ENCODE peak calls at places on chromosomes 4 and X, in eight cellular contexts. T is HFFc6, V is left lung, B is AG10803, C is Peyer's patch, Q is ovary, P is mammary epithelial cell, I is cardiac muscle cell. Z is an unnamed sample.

GRCh38 chr4:158894826-158895225 is 126.0 kb downstream of the FNIP2 start:
- DNase-seq in T (no peak), V (no peak), B (no peak), C (no peak), Q (no peak), P (no peak), I (no peak), Z (no peak)

GRCh38 chrX:19556202-19556601 is 40.9 kb upstream of the MAP3K15 start:
- DNase-seq in T (no peak), V (no peak), B (no peak), C (no peak), Q (no peak), P (no peak), I (no peak), Z (no peak)

GRCh38 chr4:2934077-2934812 is 29.0 kb downstream of the NOP14 start:
- DNase-seq in T (peak), V (peak), B (peak), C (peak), Q (peak), P (peak), I (peak), Z (no peak)

GRCh38 chrX:53116101-53116500 is 22.2 kb downstream of the KANTR start:
- DNase-seq in T (no peak), V (no peak), B (peak), C (no peak), Q (no peak), P (no peak), I (peak), Z (no peak)

GRCh38 chrX:125786306-125786705 is 379.8 kb downstream of the DCAF12L2 start:
- DNase-seq in T (no peak), V (no peak), B (no peak), C (no peak), Q (no peak), P (no peak), I (no peak), Z (no peak)

GRCh38 chr4:129342820-129343219 is 246.9 kb downstream of the C4orf33 start:
- DNase-seq in T (peak), V (no peak), B (peak), C (no peak), Q (no peak), P (peak), I (peak), Z (peak)

GRCh38 chrX:84123585-84123984 is 64.4 kb downstream of the RPS6KA6 start:
- DNase-seq in T (no peak), V (no peak), B (no peak), C (no peak), Q (no peak), P (peak), I (no peak), Z (peak)

GRCh38 chrX:132412208-132412607 is 76.6 kb downstream of the MBNL3 start:
- DNase-seq in T (no peak), V (no peak), B (no peak), C (no peak), Q (no peak), P (no peak), I (no peak), Z (no peak)

GRCh38 chrX:38458071-38458470 is 103.3 kb upstream of the TSPAN7 start:
- DNase-seq in T (no peak), V (no peak), B (no peak), C (no peak), Q (no peak), P (no peak), I (peak), Z (peak)

GRCh38 chrX:65581661-65582339 is 47.2 kb upstream of the LAS1L start:
- DNase-seq in T (peak), V (no peak), B (peak), C (no peak), Q (peak), P (peak), I (peak), Z (no peak)

GRCh38 chrX:69079278-69079677 is 86.0 kb downstream of the PJA1 start:
- DNase-seq in T (no peak), V (no peak), B (no peak), C (no peak), Q (no peak), P (no peak), I (peak), Z (no peak)

GRCh38 chr4:28482580-28482979 is 1621.9 kb downstream of the STIM2 start:
- DNase-seq in T (no peak), V (no peak), B (no peak), C (no peak), Q (no peak), P (no peak), I (no peak), Z (no peak)

DNA sequence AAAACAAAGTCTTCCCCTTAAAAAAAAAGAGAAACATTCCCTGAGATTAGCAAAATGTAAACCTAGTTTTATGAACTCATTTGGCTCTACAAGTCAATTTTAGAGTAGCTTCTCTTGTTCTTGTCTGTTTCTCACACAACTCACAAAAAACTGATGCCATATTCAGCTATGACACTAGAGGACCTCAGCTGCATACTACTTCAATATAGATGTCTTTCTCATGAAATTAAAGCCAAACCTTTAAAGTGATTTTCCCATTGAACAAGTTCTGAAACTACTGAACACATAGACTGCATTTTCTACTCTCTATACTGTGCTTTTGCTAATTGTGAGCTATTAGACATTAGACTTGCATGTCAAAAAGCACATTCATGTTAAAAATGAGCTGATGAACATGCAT is 49.8 kb downstream of the TBCK start:
- DNase-seq in T (peak), V (no peak), B (peak), C (no peak), Q (no peak), P (peak), I (peak), Z (peak)
- TF ChIP-seq CTCF in T (peak), V (peak), B (peak), C (no peak), Q (no peak), P (peak), I (peak), Z (peak)

GRCh38 chrX:11725631-11726442 is 32.2 kb upstream of the MSL3 start:
- DNase-seq in T (no peak), V (no peak), B (no peak), C (no peak), Q (no peak), P (no peak), I (no peak), Z (no peak)

GRCh38 chrX:11728556-11728955 is 29.5 kb upstream of the MSL3 start:
- DNase-seq in T (no peak), V (no peak), B (no peak), C (no peak), Q (no peak), P (no peak), I (no peak), Z (no peak)

GRCh38 chrX:11722304-11722703 is 35.7 kb upstream of the MSL3 start:
- DNase-seq in T (no peak), V (no peak), B (no peak), C (no peak), Q (no peak), P (no peak), I (no peak), Z (no peak)

DNA sequence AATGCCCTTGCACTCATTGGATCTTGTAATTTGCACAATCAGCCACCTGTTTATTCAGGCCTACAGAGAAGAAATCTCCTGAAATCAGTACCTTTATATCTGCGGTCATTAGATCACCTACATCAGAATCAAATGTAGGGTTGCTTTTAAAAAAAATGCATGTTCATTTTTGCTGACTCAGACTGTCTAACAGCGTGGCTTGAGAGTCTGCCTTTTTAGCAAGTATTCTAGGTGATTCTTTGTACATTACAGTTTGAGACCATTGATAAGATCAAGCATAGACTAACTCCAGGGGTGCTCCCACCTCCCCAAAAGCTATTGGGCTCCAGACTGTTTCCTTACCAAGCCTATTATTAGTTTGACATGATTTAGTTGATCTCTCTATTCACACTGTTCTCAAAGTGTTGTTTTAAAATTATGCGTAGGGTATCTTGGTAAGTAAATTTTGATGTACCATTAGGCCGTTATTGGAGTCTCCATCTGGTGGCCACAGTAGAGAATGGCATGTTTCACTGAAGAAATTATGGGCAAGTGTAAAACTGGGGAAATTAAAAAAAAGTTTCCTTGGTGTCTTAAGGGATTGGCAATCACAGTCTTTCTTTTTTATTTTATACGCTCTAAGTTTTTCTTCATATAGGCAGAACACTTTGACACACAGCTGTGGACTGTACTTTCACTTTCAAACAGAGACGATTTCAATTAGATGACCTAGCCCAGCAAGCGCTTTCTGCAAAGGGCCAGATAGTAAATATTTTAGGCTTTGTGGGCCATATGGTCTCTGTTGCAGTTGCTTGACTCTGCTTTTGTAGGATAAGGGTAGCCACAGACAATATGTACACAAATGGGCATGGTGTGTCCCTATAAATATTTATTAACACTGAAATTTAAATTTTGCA is 33.7 kb upstream of the MSL3 start:
- DNase-seq in T (peak), V (no peak), B (peak), C (no peak), Q (no peak), P (peak), I (peak), Z (peak)
- TF ChIP-seq CTCF in T (peak), V (peak), B (peak), C (peak), Q (peak), P (peak), I (peak), Z (peak)

DNA sequence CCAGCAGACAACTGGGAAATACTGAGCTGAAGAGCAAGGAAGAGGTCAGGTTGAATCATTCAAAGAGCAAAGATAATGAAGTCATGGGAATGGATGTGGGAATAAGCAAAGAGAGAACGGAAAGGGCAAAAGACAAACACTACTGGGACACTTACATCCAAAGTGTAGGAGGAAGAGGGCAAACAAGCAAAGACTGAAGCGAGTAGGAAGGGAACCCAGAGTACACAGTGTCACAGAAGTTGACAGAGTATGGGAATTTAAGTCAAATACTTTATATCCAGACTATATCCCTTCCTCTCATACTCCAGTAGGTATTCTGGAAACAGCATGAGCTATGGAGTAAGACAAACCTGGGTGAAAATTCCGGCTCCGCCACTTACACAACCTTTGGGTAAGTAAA is 12.5 kb downstream of the GPC3 start:
- DNase-seq in T (no peak), V (no peak), B (no peak), C (no peak), Q (no peak), P (no peak), I (no peak), Z (no peak)
- TF ChIP-seq CTCF in T (no peak), V (no peak), B (no peak), C (no peak), Q (no peak), P (no peak), I (no peak), Z (no peak)

GRCh38 chrX:49163555-49164419 is 1.2 kb downstream of the MAGIX start:
- DNase-seq in T (peak), V (peak), B (peak), C (peak), Q (peak), P (peak), I (peak), Z (peak)
- TF ChIP-seq CTCF in T (peak), V (peak), B (peak), C (peak), Q (peak), P (peak), I (peak), Z (peak)

DNA sequence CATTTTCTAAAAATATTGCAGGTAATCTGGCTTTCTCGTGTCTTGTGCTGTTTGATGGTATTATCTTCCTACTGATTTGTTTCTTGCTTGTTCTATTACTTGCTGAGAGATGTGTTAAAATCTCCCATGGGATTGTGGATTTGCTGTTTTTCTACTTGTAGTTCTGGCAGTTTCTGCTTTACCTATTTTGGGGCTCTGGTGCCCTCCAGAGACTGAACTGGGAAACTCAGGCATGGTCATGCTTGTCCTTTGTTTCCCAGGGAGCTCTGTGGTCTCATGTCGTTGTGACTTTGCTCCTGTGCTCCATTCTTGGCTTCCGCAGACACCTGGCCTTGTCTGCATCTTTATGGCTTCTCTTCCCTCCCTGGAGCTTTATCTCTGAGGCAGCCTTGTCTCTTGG is 39.5 kb downstream of the NSD2 start:
- DNase-seq in T (peak), V (no peak), B (peak), C (no peak), Q (no peak), P (peak), I (peak), Z (no peak)
- TF ChIP-seq CTCF in T (peak), V (peak), B (peak), C (no peak), Q (no peak), P (peak), I (peak), Z (peak)

GRCh38 chr4:138981930-138982390 is 33.6 kb upstream of the NOCT start:
- DNase-seq in T (peak), V (no peak), B (peak), C (no peak), Q (no peak), P (peak), I (peak), Z (peak)
- TF ChIP-seq CTCF in T (peak), V (peak), B (peak), C (no peak), Q (no peak), P (no peak), I (peak), Z (peak)

GRCh38 chr4:52837716-52838558 is 24.2 kb upstream of the RASL11B start:
- DNase-seq in T (peak), V (no peak), B (peak), C (no peak), Q (no peak), P (peak), I (peak), Z (peak)
- TF ChIP-seq CTCF in T (no peak), V (no peak), B (no peak), C (no peak), Q (no peak), P (no peak), I (no peak), Z (no peak)

DNA sequence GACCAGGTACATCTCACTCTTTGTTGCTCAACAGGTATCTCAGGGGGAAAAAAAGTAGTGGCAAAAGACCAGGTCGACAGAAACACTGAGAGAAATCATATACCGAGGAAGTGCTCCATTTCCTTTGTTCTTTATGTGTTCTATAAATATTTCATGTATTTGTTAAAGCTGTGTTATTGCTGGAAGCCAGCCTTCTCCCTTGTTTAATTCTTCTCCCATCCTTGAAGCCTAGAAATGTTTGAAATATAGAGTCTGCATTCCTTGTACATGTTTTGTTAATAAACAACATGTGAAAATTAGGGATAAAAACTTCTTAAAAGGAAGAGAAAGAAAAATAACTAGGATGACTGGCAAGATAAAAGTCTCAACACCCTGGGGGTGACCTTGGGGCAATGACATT is 186.2 kb downstream of the ANKRD50 start:
- DNase-seq in T (no peak), V (no peak), B (no peak), C (no peak), Q (no peak), P (no peak), I (no peak), Z (no peak)
- TF ChIP-seq CTCF in T (no peak), V (no peak), B (no peak), C (no peak), Q (no peak), P (no peak), I (no peak), Z (no peak)

DNA sequence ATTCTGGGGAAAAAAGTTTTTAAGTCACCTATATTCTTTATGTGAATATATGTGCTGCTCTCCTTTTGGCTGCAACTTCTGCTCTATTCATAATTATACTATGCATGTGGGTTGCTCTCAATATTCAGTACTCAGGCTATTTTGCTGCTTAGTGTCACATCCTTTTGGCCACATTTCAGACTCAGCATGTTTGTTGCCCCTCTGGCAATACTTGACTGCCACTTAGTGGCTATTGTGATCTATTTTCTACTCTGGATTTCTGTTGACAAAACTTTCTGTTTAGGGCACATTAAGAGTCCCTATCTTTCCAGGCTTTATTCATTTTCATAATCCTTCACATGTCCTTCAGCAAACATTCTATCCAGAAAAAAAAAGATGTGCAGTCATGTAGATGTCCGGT is 15.8 kb upstream of the CT45A1 start:
- DNase-seq in T (no peak), V (no peak), B (no peak), C (no peak), Q (no peak), P (no peak), I (no peak), Z (no peak)
- TF ChIP-seq CTCF in T (no peak), V (no peak), B (no peak), C (no peak), Q (no peak), P (no peak), I (no peak), Z (no peak)

DNA sequence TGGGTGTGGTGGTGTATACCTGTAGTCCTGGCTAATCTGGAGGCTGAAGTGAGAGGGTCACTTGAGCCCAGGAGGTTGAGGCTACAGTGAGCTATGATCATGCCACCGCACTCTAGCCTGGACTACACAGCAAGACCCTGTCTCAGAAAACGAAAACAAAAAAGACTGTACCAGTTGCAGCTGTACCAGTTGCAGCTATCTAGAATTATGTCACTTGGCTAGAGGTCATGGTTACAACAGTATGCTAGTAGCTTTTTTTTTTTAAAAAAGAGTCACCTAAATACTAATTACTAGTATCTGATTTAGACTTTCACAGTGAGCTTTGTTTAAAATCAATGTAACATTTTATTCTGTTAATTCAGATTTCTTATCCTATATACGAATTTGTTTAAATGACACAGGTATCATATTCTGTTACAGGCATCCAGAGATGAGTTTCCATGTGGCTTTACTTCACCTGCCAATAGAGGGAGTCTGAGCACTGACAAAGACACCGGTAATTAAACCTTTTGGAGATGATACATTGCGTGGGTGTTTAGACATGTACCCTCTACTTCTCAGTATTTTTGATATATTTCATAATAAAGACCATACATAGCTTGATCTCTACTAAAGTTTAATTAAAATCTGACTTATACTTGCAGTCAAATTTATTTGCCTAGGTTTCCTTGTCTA is 100.2 kb upstream of the IL13RA1 start:
- DNase-seq in T (no peak), V (no peak), B (no peak), C (no peak), Q (no peak), P (peak), I (no peak), Z (peak)
- TF ChIP-seq CTCF in T (peak), V (no peak), B (peak), C (no peak), Q (no peak), P (peak), I (peak), Z (peak)

Z was measured in foreskin keratinocyte.